ENCODE peak calls at places on chromosomes 3 and 15, in four cellular contexts. H, U, C and O are unnamed samples.

GRCh38 chr3:38573606-38574005 is 75.9 kb downstream of the SCN5A start:
- DNase-seq in H (no peak), U (no peak), C (no peak), O (no peak)

GRCh38 chr15:44722011-44722410 is 10.7 kb downstream of the B2M start:
- DNase-seq in H (no peak), U (no peak), C (no peak), O (no peak)

GRCh38 chr15:78406016-78406590 is 31.9 kb upstream of the IREB2 start:
- DNase-seq in C (no peak), U (no peak), H (no peak), O (no peak)

GRCh38 chr15:34434627-34435305 is 2.8 kb downstream of the GOLGA8A start:
- DNase-seq in C (no peak), U (no peak), H (no peak), O (no peak)

GRCh38 chr3:49199244-49199899 is 28.0 kb downstream of the KLHDC8B start:
- DNase-seq in H (peak; percentile 82), U (peak; percentile 82), C (no peak), O (peak; percentile 64)

GRCh38 chr15:76964157-76964556 is 30.8 kb upstream of the PSTPIP1 start:
- DNase-seq in H (peak; percentile 46), C (no peak), U (no peak), O (no peak)

GRCh38 chr15:76642671-76643070 is 262.5 kb downstream of the SCAPER start:
- DNase-seq in H (no peak), U (no peak), C (no peak), O (no peak)

GRCh38 chr3:33440328-33440577 is at the start of gene UBP1:
- DNase-seq in U (peak; percentile 100), H (no peak), C (no peak), O (no peak)

GRCh38 chr3:142174559-142174958 is 25.2 kb upstream of the TFDP2 start:
- DNase-seq in U (no peak), C (no peak), H (no peak), O (no peak)
- TF ChIP-seq CTCF in U (no peak), C (no peak), H (no peak), O (no peak)

GRCh38 chr15:96073908-96074307 is 256.6 kb upstream of the NR2F2 start:
- DNase-seq in U (no peak), C (no peak), H (no peak), O (no peak)

GRCh38 chr15:96076350-96076749 is 254.2 kb upstream of the NR2F2 start:
- DNase-seq in U (no peak), C (no peak), H (no peak), O (no peak)

GRCh38 chr15:96070636-96071035 is 259.9 kb upstream of the NR2F2 start:
- DNase-seq in C (no peak), U (no peak), H (peak; percentile 22), O (peak; percentile 41)

GRCh38 chr15:96075895-96076294 is 254.6 kb upstream of the NR2F2 start:
- DNase-seq in H (no peak), C (no peak), U (no peak), O (no peak)

GRCh38 chr15:96072821-96073220 is 257.7 kb upstream of the NR2F2 start:
- DNase-seq in U (no peak), C (no peak), H (no peak), O (no peak)
- TF ChIP-seq CTCF in U (no peak), C (no peak), H (no peak), O (no peak)

GRCh38 chr3:125163739-125164601 is 48.6 kb downstream of the SLC12A8 start:
- DNase-seq in H (peak; percentile 48), C (no peak), U (peak; percentile 60), O (no peak)
- TF ChIP-seq CTCF in H (peak; percentile 50), C (peak; percentile 24), U (no peak), O (peak; percentile 51)

GRCh38 chr3:52791928-52792327 is 2.7 kb upstream of the ITIH3 start:
- DNase-seq in H (no peak), U (peak; percentile 9), C (no peak), O (no peak)

GRCh38 chr3:52791396-52791795 is 3.2 kb upstream of the ITIH3 start:
- DNase-seq in C (no peak), U (peak; percentile 37), H (no peak), O (no peak)

GRCh38 chr3:52793702-52794611 is 639 bp upstream of the ITIH3 start:
- DNase-seq in U (no peak), H (no peak), C (no peak), O (no peak)

GRCh38 chr3:52792961-52793695 is 1.5 kb upstream of the ITIH3 start:
- DNase-seq in H (no peak), C (no peak), U (peak; percentile 24), O (peak; percentile 7)

DNA sequence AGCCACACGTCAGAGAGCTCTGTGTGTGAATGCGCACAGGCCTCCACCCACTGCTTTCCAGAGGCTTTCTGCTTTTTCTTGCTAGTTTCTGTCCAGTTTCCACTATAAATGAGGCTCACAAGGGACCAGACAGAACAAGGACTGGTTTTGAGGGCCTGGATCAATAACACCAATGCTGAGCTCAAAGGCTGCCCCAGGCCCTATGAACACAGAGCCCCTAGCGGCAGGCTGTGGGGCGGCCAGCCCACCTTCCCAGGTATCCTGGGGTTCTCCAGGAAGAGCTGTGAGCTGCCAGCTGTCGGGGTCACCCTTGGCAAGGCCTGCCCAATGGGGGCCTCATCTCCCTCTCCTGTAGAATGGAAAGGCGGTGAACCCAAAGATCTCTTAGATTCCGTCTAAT is 2.2 kb upstream of the ITIH3 start:
- DNase-seq in C (no peak), H (no peak), U (peak; percentile 24), O (no peak)
- TF ChIP-seq CTCF in C (no peak), H (peak; percentile 17), U (no peak), O (no peak)

GRCh38 chr3:167032267-167032876 is 347.7 kb downstream of the ZBBX start:
- DNase-seq in H (peak; percentile 55), C (no peak), U (no peak), O (no peak)
- TF ChIP-seq CTCF in H (peak; percentile 34), C (no peak), U (no peak), O (peak; percentile 6)